ENCODE peak calls at places on chromosome X, in eight cellular contexts. One of them, this sample, is unnamed.

GRCh38 chrX:40140706-40141499 is 43.1 kb upstream of the BCOR start:
- DNase-seq in CD8-positive, alpha-beta memory T cell: no peak
- DNase-seq in activated T-helper 1 cell treated with anti-CD3 and anti-CD28 coated beads, Interleukin-2, amount 50 U/mL, for 16 hours: no peak
- DNase-seq in psoas muscle: peak
- DNase-seq in substantia nigra: no peak
- DNase-seq in left kidney: peak
- DNase-seq in COR-L47: no peak
- DNase-seq in GM06990: no peak
- DNase-seq in this sample: no peak

GRCh38 chrX:10579753-10580060 is 40.7 kb downstream of the MID1 start:
- DNase-seq in left kidney: peak
- DNase-seq in psoas muscle: no peak
- DNase-seq in activated T-helper 1 cell treated with anti-CD3 and anti-CD28 coated beads, Interleukin-2, amount 50 U/mL, for 16 hours: no peak
- DNase-seq in CD8-positive, alpha-beta memory T cell: no peak
- DNase-seq in GM06990: no peak
- DNase-seq in substantia nigra: no peak
- DNase-seq in COR-L47: no peak
- DNase-seq in this sample: no peak

GRCh38 chrX:119235872-119236598 is at the start of gene PGRMC1:
- DNase-seq in activated T-helper 1 cell treated with anti-CD3 and anti-CD28 coated beads, Interleukin-2, amount 50 U/mL, for 16 hours: peak
- DNase-seq in psoas muscle: peak
- DNase-seq in left kidney: peak
- DNase-seq in GM06990: peak
- DNase-seq in substantia nigra: peak
- DNase-seq in CD8-positive, alpha-beta memory T cell: peak
- DNase-seq in COR-L47: peak
- DNase-seq in this sample: peak

GRCh38 chrX:12802741-12803140 is 11.5 kb downstream of the PRPS2 start:
- DNase-seq in substantia nigra: no peak
- DNase-seq in activated T-helper 1 cell treated with anti-CD3 and anti-CD28 coated beads, Interleukin-2, amount 50 U/mL, for 16 hours: no peak
- DNase-seq in CD8-positive, alpha-beta memory T cell: no peak
- DNase-seq in psoas muscle: no peak
- DNase-seq in COR-L47: no peak
- DNase-seq in left kidney: no peak
- DNase-seq in GM06990: no peak
- DNase-seq in this sample: no peak

GRCh38 chrX:119468930-119469635 is 839 bp downstream of the SLC25A5 start:
- DNase-seq in left kidney: peak
- DNase-seq in psoas muscle: peak
- DNase-seq in COR-L47: peak
- DNase-seq in GM06990: peak
- DNase-seq in substantia nigra: peak
- DNase-seq in activated T-helper 1 cell treated with anti-CD3 and anti-CD28 coated beads, Interleukin-2, amount 50 U/mL, for 16 hours: peak
- DNase-seq in CD8-positive, alpha-beta memory T cell: peak
- DNase-seq in this sample: peak

GRCh38 chrX:13029831-13030771 is 14.3 kb downstream of the FAM9C start:
- DNase-seq in GM06990: no peak
- DNase-seq in left kidney: peak
- DNase-seq in psoas muscle: no peak
- DNase-seq in CD8-positive, alpha-beta memory T cell: no peak
- DNase-seq in COR-L47: no peak
- DNase-seq in substantia nigra: no peak
- DNase-seq in activated T-helper 1 cell treated with anti-CD3 and anti-CD28 coated beads, Interleukin-2, amount 50 U/mL, for 16 hours: no peak
- DNase-seq in this sample: no peak

GRCh38 chrX:11540532-11541377 is 125.0 kb downstream of the ARHGAP6 start:
- DNase-seq in CD8-positive, alpha-beta memory T cell: no peak
- DNase-seq in activated T-helper 1 cell treated with anti-CD3 and anti-CD28 coated beads, Interleukin-2, amount 50 U/mL, for 16 hours: no peak
- DNase-seq in psoas muscle: no peak
- DNase-seq in substantia nigra: no peak
- DNase-seq in left kidney: no peak
- DNase-seq in COR-L47: no peak
- DNase-seq in GM06990: peak
- DNase-seq in this sample: no peak

GRCh38 chrX:42934020-42934701 is 156.2 kb upstream of the PPP1R2C start:
- DNase-seq in psoas muscle: no peak
- DNase-seq in left kidney: no peak
- DNase-seq in substantia nigra: no peak
- DNase-seq in GM06990: peak
- DNase-seq in CD8-positive, alpha-beta memory T cell: peak
- DNase-seq in activated T-helper 1 cell treated with anti-CD3 and anti-CD28 coated beads, Interleukin-2, amount 50 U/mL, for 16 hours: no peak
- DNase-seq in COR-L47: no peak
- DNase-seq in this sample: no peak

GRCh38 chrX:16087081-16087480 is 36.3 kb upstream of the GRPR start:
- DNase-seq in left kidney: peak
- DNase-seq in psoas muscle: no peak
- DNase-seq in CD8-positive, alpha-beta memory T cell: no peak
- DNase-seq in COR-L47: no peak
- DNase-seq in GM06990: no peak
- DNase-seq in substantia nigra: no peak
- DNase-seq in activated T-helper 1 cell treated with anti-CD3 and anti-CD28 coated beads, Interleukin-2, amount 50 U/mL, for 16 hours: no peak
- DNase-seq in this sample: no peak

GRCh38 chrX:131783555-131784338 is 239.4 kb upstream of the STK26 start:
- DNase-seq in psoas muscle: peak
- DNase-seq in substantia nigra: no peak
- DNase-seq in activated T-helper 1 cell treated with anti-CD3 and anti-CD28 coated beads, Interleukin-2, amount 50 U/mL, for 16 hours: no peak
- DNase-seq in left kidney: no peak
- DNase-seq in COR-L47: no peak
- DNase-seq in GM06990: peak
- DNase-seq in CD8-positive, alpha-beta memory T cell: no peak
- DNase-seq in this sample: peak

GRCh38 chrX:110992611-110993010 is 103.4 kb upstream of the PAK3 start:
- DNase-seq in psoas muscle: no peak
- DNase-seq in GM06990: peak
- DNase-seq in activated T-helper 1 cell treated with anti-CD3 and anti-CD28 coated beads, Interleukin-2, amount 50 U/mL, for 16 hours: no peak
- DNase-seq in left kidney: peak
- DNase-seq in CD8-positive, alpha-beta memory T cell: peak
- DNase-seq in COR-L47: no peak
- DNase-seq in substantia nigra: no peak
- DNase-seq in this sample: no peak

GRCh38 chrX:39814391-39814790 is 283.4 kb downstream of the BCOR start:
- DNase-seq in CD8-positive, alpha-beta memory T cell: peak
- DNase-seq in COR-L47: peak
- DNase-seq in activated T-helper 1 cell treated with anti-CD3 and anti-CD28 coated beads, Interleukin-2, amount 50 U/mL, for 16 hours: peak
- DNase-seq in psoas muscle: no peak
- DNase-seq in GM06990: no peak
- DNase-seq in substantia nigra: no peak
- DNase-seq in left kidney: peak
- DNase-seq in this sample: no peak

GRCh38 chrX:23699636-23700194 is 32.4 kb downstream of the PRDX4 start:
- DNase-seq in GM06990: no peak
- DNase-seq in substantia nigra: no peak
- DNase-seq in psoas muscle: no peak
- DNase-seq in activated T-helper 1 cell treated with anti-CD3 and anti-CD28 coated beads, Interleukin-2, amount 50 U/mL, for 16 hours: no peak
- DNase-seq in COR-L47: no peak
- DNase-seq in left kidney: no peak
- DNase-seq in CD8-positive, alpha-beta memory T cell: no peak
- DNase-seq in this sample: no peak

GRCh38 chrX:85114171-85114570 is 110.5 kb downstream of the APOOL start:
- DNase-seq in activated T-helper 1 cell treated with anti-CD3 and anti-CD28 coated beads, Interleukin-2, amount 50 U/mL, for 16 hours: no peak
- DNase-seq in COR-L47: no peak
- DNase-seq in psoas muscle: no peak
- DNase-seq in left kidney: no peak
- DNase-seq in GM06990: no peak
- DNase-seq in substantia nigra: no peak
- DNase-seq in CD8-positive, alpha-beta memory T cell: no peak
- DNase-seq in this sample: no peak

GRCh38 chrX:31931225-31931624 is 859.4 kb upstream of the FTHL17 start:
- DNase-seq in substantia nigra: no peak
- DNase-seq in CD8-positive, alpha-beta memory T cell: no peak
- DNase-seq in activated T-helper 1 cell treated with anti-CD3 and anti-CD28 coated beads, Interleukin-2, amount 50 U/mL, for 16 hours: no peak
- DNase-seq in psoas muscle: no peak
- DNase-seq in GM06990: no peak
- DNase-seq in COR-L47: no peak
- DNase-seq in left kidney: no peak
- DNase-seq in this sample: no peak

This sample was measured in C1 segment of cervical spinal cord.